ENCODE peak calls at places on chromosomes 12 and 14, in ten cellular contexts. R is endothelial cell of umbilical vein; N is HEK293T; X is NCI-H510A; M is stimulated activated CD4-positive, alpha-beta T cell treated with anti-CD3 and anti-CD28 coated beads, Interleukin-1b, Interleukin-23, amount 100 ng/mL, for 24 hours; S is T-cell; F is Caki2; A is midbrain; P is A549; H is progenitor cell of endocrine pancreas. Z is an unnamed sample.

GRCh38 chr12:11958216-11959091 is 112.3 kb upstream of the BCL2L14 start:
- DNase-seq in R (peak), N (no peak), X (no peak), M (peak), S (no peak), F (peak), A (no peak), P (peak), H (no peak), Z (peak)

GRCh38 chr12:51548241-51548640 is 42.8 kb upstream of the SCN8A start:
- DNase-seq in R (no peak), N (no peak), X (no peak), M (no peak), S (no peak), F (no peak), A (no peak), P (no peak), H (no peak), Z (no peak)

GRCh38 chr12:121579981-121580868 is 598 bp downstream of the KDM2B start:
- DNase-seq in R (peak), N (peak), X (peak), M (no peak), S (peak), F (peak), A (peak), P (peak), H (peak), Z (no peak)

GRCh38 chr12:110908377-110909136 is 11.8 kb downstream of the MYL2 start:
- DNase-seq in R (no peak), N (no peak), X (no peak), M (no peak), S (no peak), F (no peak), A (no peak), P (no peak), H (no peak), Z (no peak)

GRCh38 chr12:116719661-116720060 is 18.2 kb downstream of the SPRING1 start:
- DNase-seq in R (no peak), N (no peak), X (no peak), M (no peak), S (no peak), F (no peak), A (no peak), P (no peak), H (no peak), Z (no peak)

GRCh38 chr14:26276757-26277156 is 321.1 kb downstream of the NOVA1 start:
- DNase-seq in R (peak), N (peak), X (no peak), M (no peak), S (no peak), F (no peak), A (peak), P (peak), H (no peak), Z (no peak)

GRCh38 chr12:68899251-68899771 is 33.7 kb downstream of the CPM start:
- DNase-seq in R (no peak), N (no peak), X (no peak), M (no peak), S (no peak), F (peak), A (peak), P (peak), H (no peak), Z (no peak)

GRCh38 chr12:70661762-70662161 is 24.5 kb upstream of the PTPRB start:
- DNase-seq in R (peak), N (no peak), X (no peak), M (no peak), S (no peak), F (peak), A (no peak), P (no peak), H (no peak), Z (peak)

GRCh38 chr14:78143489-78144145 is 26.6 kb upstream of the NRXN3 start:
- DNase-seq in R (no peak), N (no peak), X (no peak), M (no peak), S (no peak), F (peak), A (no peak), P (peak), H (no peak), Z (no peak)